ENCODE peak calls at places on chromosomes 1 and 21, in six cellular contexts. N, D, Y, M, T and C are unnamed samples.

GRCh38 chr1:94411217-94411616 is 7.0 kb upstream of the ABCD3 start:
- DNase-seq in N (no peak), D (no peak), Y (peak; percentile 65), T (no peak), M (no peak), C (no peak)

GRCh38 chr1:179253286-179253972 is 24.0 kb upstream of the ABL2 start:
- DNase-seq in N (no peak), Y (no peak), D (no peak), T (no peak), M (no peak), C (no peak)

GRCh38 chr1:247273013-247273412 is 17.1 kb downstream of the VN1R5 start:
- DNase-seq in Y (no peak), T (peak; percentile 9), N (no peak), M (peak; percentile 13), D (no peak), C (no peak)

GRCh38 chr1:53639251-53639721 is 99.7 kb downstream of the GLIS1 start:
- DNase-seq in Y (no peak), D (no peak), M (no peak), N (no peak), T (peak; percentile 61), C (no peak)

GRCh38 chr1:109771712-109772657 is 8.3 kb upstream of the EPS8L3 start:
- DNase-seq in M (no peak), N (no peak), D (no peak), Y (no peak), T (no peak), C (no peak)

GRCh38 chr1:31482478-31483011 is 69.5 kb downstream of the SERINC2 start:
- DNase-seq in M (no peak), T (no peak), D (no peak), Y (no peak), N (no peak), C (no peak)

GRCh38 chr1:172662464-172663109 is 3.7 kb downstream of the FASLG start:
- DNase-seq in D (peak; percentile 75), N (peak; percentile 77), M (no peak), Y (no peak), T (peak; percentile 95), C (no peak)

GRCh38 chr1:230215049-230215448 is 148.0 kb downstream of the GALNT2 start:
- DNase-seq in T (peak; percentile 9), D (no peak), M (peak; percentile 67), N (no peak), Y (no peak), C (no peak)

GRCh38 chr1:234609528-234610042 is 393 bp downstream of the IRF2BP2 start:
- DNase-seq in M (no peak), D (no peak), T (no peak), Y (no peak), N (no peak), C (no peak)

GRCh38 chr1:230335861-230336549 is 90.1 kb downstream of the PGBD5 start:
- DNase-seq in Y (no peak), M (no peak), N (no peak), D (no peak), T (peak; percentile 14), C (no peak)

GRCh38 chr1:27940870-27941269 is 6.1 kb downstream of the SMPDL3B start:
- DNase-seq in T (no peak), D (no peak), Y (no peak), N (no peak), M (no peak), C (no peak)

GRCh38 chr1:240797050-240797449 is 185.1 kb upstream of the GREM2 start:
- DNase-seq in T (peak; percentile 11), M (no peak), N (no peak), D (no peak), Y (no peak), C (no peak)

GRCh38 chr1:218772575-218772974 is 401.1 kb upstream of the LYPLAL1 start:
- DNase-seq in N (no peak), T (peak; percentile 57), Y (no peak), M (no peak), D (no peak), C (no peak)

GRCh38 chr1:210294991-210295773 is 33.5 kb upstream of the HHAT start:
- DNase-seq in D (no peak), T (peak; percentile 93), Y (no peak), M (no peak), N (no peak), C (no peak)

GRCh38 chr1:185565314-185565713 is 168.9 kb upstream of the HMCN1 start:
- DNase-seq in M (no peak), D (no peak), T (peak; percentile 93), N (no peak), Y (no peak), C (peak; percentile 64)

GRCh38 chr1:113205980-113206766 is 133.2 kb downstream of the LRIG2 start:
- DNase-seq in N (no peak), M (no peak), Y (no peak), T (no peak), D (no peak), C (no peak)

GRCh38 chr1:224432141-224432540 is 2.5 kb downstream of the WDR26 start:
- DNase-seq in M (no peak), Y (peak; percentile 43), N (no peak), T (no peak), D (no peak), C (no peak)

GRCh38 chr1:55057270-55057955 is 18.1 kb downstream of the PCSK9 start:
- DNase-seq in T (no peak), D (no peak), Y (no peak), N (no peak), M (no peak), C (no peak)

GRCh38 chr1:173354937-173355280 is 122.2 kb upstream of the PRDX6 start:
- DNase-seq in M (no peak), Y (no peak), D (no peak), N (no peak), T (peak; percentile 32), C (no peak)

GRCh38 chr21:40143822-40144525 is 276.7 kb downstream of the PCP4 start:
- DNase-seq in T (peak; percentile 32), D (no peak), M (peak; percentile 72), Y (peak; percentile 87), N (no peak), C (peak; percentile 37)

GRCh38 chr1:241225741-241226140 is 131.3 kb downstream of the RGS7 start:
- DNase-seq in D (no peak), M (no peak), Y (no peak), T (no peak), N (no peak), C (peak; percentile 64)

GRCh38 chr1:117034791-117035290 is 25.3 kb upstream of the TTF2 start:
- DNase-seq in Y (no peak), N (no peak), M (no peak), D (no peak), T (no peak), C (no peak)

GRCh38 chr1:243407284-243408018 is 151.6 kb downstream of the SDCCAG8 start:
- DNase-seq in M (no peak), Y (no peak), D (no peak), N (no peak), T (peak; percentile 62), C (no peak)

GRCh38 chr1:31549807-31550620 is 26.3 kb upstream of the TINAGL1 start:
- DNase-seq in Y (peak; percentile 70), M (no peak), N (no peak), T (peak; percentile 35), D (no peak), C (no peak)

GRCh38 chr21:44666401-44667320 is at the start of gene KRTAP12-2:
- DNase-seq in T (no peak), N (no peak), D (no peak), Y (no peak), M (no peak), C (peak; percentile 15)

GRCh38 chr1:64836792-64837191 is 91.9 kb downstream of the RAVER2 start:
- DNase-seq in N (no peak), Y (no peak), D (no peak), M (no peak), T (no peak), C (no peak)

GRCh38 chr21:23217597-23217996 is 2219.4 kb downstream of the NCAM2 start:
- DNase-seq in N (no peak), T (no peak), M (no peak), D (no peak), Y (no peak), C (no peak)

GRCh38 chr21:35579520-35580293 is 480.6 kb downstream of the SETD4 start:
- DNase-seq in D (no peak), N (no peak), T (peak; percentile 8), Y (no peak), M (no peak), C (no peak)

GRCh38 chr21:41817877-41818855 is 51.3 kb upstream of the RIPK4 start:
- DNase-seq in Y (no peak), N (no peak), D (no peak), M (no peak), T (no peak), C (no peak)

GRCh38 chr1:180181048-180181447 is 26.4 kb downstream of the QSOX1 start:
- DNase-seq in N (no peak), Y (peak; percentile 72), T (no peak), D (no peak), M (no peak), C (peak; percentile 7)

GRCh38 chr1:62962794-62963776 is 179.2 kb downstream of the ATG4C start:
- DNase-seq in Y (peak; percentile 78), N (no peak), T (peak; percentile 44), D (no peak), M (peak; percentile 19), C (no peak)